ENCODE peak calls at places on chromosomes 12 and 14, in five cellular contexts. One of them, this sample, is unnamed.

GRCh38 chr14:100304825-100305445 is 1.3 kb downstream of the SLC25A29 start:
- DNase-seq in pancreas: peak
- DNase-seq in lung: peak
- DNase-seq in Panc1: no peak
- DNase-seq in cardiac fibroblast: peak
- DNase-seq in this sample: no peak

GRCh38 chr12:8995021-8995775 is 5.9 kb downstream of the KLRG1 start:
- DNase-seq in pancreas: no peak
- DNase-seq in lung: no peak
- DNase-seq in Panc1: no peak
- DNase-seq in cardiac fibroblast: no peak
- DNase-seq in this sample: no peak

GRCh38 chr12:232731-233614 is 19.0 kb upstream of the SLC6A12 start:
- DNase-seq in pancreas: no peak
- DNase-seq in lung: no peak
- DNase-seq in Panc1: no peak
- DNase-seq in cardiac fibroblast: no peak
- DNase-seq in this sample: no peak

GRCh38 chr12:99609455-99610181 is 37.9 kb upstream of the GARIN6 start:
- DNase-seq in pancreas: no peak
- DNase-seq in lung: no peak
- DNase-seq in Panc1: no peak
- DNase-seq in cardiac fibroblast: no peak
- DNase-seq in this sample: no peak

GRCh38 chr12:3950714-3951320 is 77.6 kb upstream of the PARP11 start:
- DNase-seq in pancreas: no peak
- DNase-seq in lung: no peak
- DNase-seq in Panc1: no peak
- DNase-seq in cardiac fibroblast: no peak
- DNase-seq in this sample: no peak

GRCh38 chr12:114306646-114307045 is 99.3 kb downstream of the TBX5 start:
- DNase-seq in pancreas: no peak
- DNase-seq in lung: no peak
- DNase-seq in Panc1: no peak
- DNase-seq in cardiac fibroblast: peak
- DNase-seq in this sample: no peak

GRCh38 chr12:99759467-99759866 is 111.9 kb downstream of the GARIN6 start:
- DNase-seq in pancreas: peak
- DNase-seq in lung: no peak
- DNase-seq in Panc1: no peak
- DNase-seq in cardiac fibroblast: no peak
- DNase-seq in this sample: no peak

GRCh38 chr12:7748774-7749296 is 1.7 kb upstream of the CLEC4C start:
- DNase-seq in pancreas: no peak
- DNase-seq in lung: no peak
- DNase-seq in Panc1: no peak
- DNase-seq in cardiac fibroblast: no peak
- DNase-seq in this sample: no peak

GRCh38 chr14:100765296-100765695 is 38.6 kb downstream of the DLK1 start:
- DNase-seq in pancreas: no peak
- DNase-seq in lung: no peak
- DNase-seq in Panc1: no peak
- DNase-seq in cardiac fibroblast: no peak
- DNase-seq in this sample: no peak

GRCh38 chr14:76781648-76782051 is 20.4 kb downstream of the VASH1 start:
- DNase-seq in pancreas: no peak
- DNase-seq in lung: no peak
- DNase-seq in Panc1: no peak
- DNase-seq in cardiac fibroblast: no peak
- DNase-seq in this sample: peak

GRCh38 chr12:50641566-50641965 is 122.3 kb upstream of the ATF1 start:
- DNase-seq in pancreas: peak
- DNase-seq in lung: no peak
- DNase-seq in Panc1: no peak
- DNase-seq in cardiac fibroblast: no peak
- DNase-seq in this sample: no peak
- TF ChIP-seq CTCF in pancreas: no peak
- TF ChIP-seq CTCF in lung: no peak
- TF ChIP-seq CTCF in Panc1: no peak
- TF ChIP-seq CTCF in cardiac fibroblast: no peak
- TF ChIP-seq CTCF in this sample: no peak

GRCh38 chr12:46368138-46368537 is 4.4 kb downstream of the SLC38A2 start:
- DNase-seq in pancreas: no peak
- DNase-seq in lung: no peak
- DNase-seq in Panc1: no peak
- DNase-seq in cardiac fibroblast: peak
- DNase-seq in this sample: no peak
- TF ChIP-seq CTCF in pancreas: no peak
- TF ChIP-seq CTCF in lung: no peak
- TF ChIP-seq CTCF in Panc1: no peak
- TF ChIP-seq CTCF in cardiac fibroblast: no peak
- TF ChIP-seq CTCF in this sample: no peak

DNA sequence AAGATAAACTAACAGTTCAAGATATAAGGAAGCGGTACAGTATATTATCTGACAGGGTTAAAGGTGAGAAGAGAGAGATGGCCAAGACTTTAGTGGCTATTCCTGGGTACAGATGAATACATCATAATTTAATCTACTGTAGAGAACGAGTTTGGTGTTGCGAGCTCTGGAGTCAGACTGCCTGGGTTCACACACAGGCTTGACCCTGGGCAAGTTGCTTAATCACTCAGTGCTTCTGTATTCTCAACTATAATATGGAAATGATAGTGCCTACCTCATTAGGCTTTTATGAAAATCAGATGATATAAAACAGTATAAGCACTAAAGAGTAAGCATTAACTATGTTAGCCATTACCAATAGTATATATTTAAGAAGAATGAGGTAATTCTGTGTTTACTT is 3.5 kb downstream of the PPM1H start:
- DNase-seq in pancreas: no peak
- DNase-seq in lung: no peak
- DNase-seq in Panc1: no peak
- DNase-seq in cardiac fibroblast: no peak
- DNase-seq in this sample: no peak
- TF ChIP-seq CTCF in pancreas: no peak
- TF ChIP-seq CTCF in lung: no peak
- TF ChIP-seq CTCF in Panc1: no peak
- TF ChIP-seq CTCF in cardiac fibroblast: no peak
- TF ChIP-seq CTCF in this sample: no peak

GRCh38 chr12:132144115-132145071 is at the start of the genes DDX51 and NOC4L:
- DNase-seq in pancreas: peak
- DNase-seq in lung: peak
- DNase-seq in Panc1: peak
- DNase-seq in cardiac fibroblast: peak
- DNase-seq in this sample: peak
- TF ChIP-seq CTCF in pancreas: no peak
- TF ChIP-seq CTCF in lung: no peak
- TF ChIP-seq CTCF in Panc1: no peak
- TF ChIP-seq CTCF in cardiac fibroblast: no peak
- TF ChIP-seq CTCF in this sample: no peak

DNA sequence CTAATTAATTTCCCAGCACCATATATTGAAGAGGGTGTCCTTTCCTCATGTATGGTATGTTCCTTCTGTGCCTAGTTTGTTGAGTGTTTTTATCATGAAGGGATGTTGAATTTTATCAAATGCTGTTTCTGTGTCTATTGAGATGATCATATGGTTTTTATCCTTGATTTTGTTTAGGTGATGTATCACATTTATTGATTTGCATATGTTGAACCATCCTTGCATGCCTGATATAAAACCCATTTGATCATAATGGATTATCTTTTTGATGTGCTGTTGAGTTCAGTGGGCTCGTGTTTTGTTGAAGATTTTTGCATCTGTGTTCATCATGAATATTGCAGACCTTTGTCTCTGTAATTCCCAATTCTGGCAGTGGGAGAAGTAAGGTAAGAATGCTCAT is 44.6 kb downstream of the RASSF8 start:
- DNase-seq in pancreas: no peak
- DNase-seq in lung: no peak
- DNase-seq in Panc1: no peak
- DNase-seq in cardiac fibroblast: no peak
- DNase-seq in this sample: no peak
- TF ChIP-seq CTCF in pancreas: no peak
- TF ChIP-seq CTCF in lung: no peak
- TF ChIP-seq CTCF in Panc1: no peak
- TF ChIP-seq CTCF in cardiac fibroblast: no peak
- TF ChIP-seq CTCF in this sample: no peak

DNA sequence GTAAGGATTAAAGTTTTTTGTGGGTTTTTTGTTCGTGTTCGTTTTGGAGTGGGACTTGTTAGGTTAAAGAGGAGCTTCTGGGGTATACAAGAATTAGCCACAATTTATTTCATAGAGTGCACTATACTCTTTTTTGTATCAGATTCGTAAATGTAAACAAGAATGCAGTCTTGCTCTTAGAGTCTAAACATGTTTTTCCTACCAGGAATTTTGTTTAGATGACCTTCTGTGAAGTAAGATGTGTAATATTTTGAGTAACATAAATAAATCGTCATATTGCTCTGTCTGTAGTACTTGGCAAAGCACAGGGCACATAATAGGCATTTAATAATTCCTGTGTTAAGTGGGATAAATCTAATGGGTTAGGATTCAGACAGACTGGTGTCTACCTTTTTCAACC is 9.6 kb downstream of the CNOT2 start:
- DNase-seq in pancreas: no peak
- DNase-seq in lung: no peak
- DNase-seq in Panc1: no peak
- DNase-seq in cardiac fibroblast: no peak
- DNase-seq in this sample: no peak
- TF ChIP-seq CTCF in pancreas: no peak
- TF ChIP-seq CTCF in lung: no peak
- TF ChIP-seq CTCF in Panc1: no peak
- TF ChIP-seq CTCF in cardiac fibroblast: no peak
- TF ChIP-seq CTCF in this sample: no peak

DNA sequence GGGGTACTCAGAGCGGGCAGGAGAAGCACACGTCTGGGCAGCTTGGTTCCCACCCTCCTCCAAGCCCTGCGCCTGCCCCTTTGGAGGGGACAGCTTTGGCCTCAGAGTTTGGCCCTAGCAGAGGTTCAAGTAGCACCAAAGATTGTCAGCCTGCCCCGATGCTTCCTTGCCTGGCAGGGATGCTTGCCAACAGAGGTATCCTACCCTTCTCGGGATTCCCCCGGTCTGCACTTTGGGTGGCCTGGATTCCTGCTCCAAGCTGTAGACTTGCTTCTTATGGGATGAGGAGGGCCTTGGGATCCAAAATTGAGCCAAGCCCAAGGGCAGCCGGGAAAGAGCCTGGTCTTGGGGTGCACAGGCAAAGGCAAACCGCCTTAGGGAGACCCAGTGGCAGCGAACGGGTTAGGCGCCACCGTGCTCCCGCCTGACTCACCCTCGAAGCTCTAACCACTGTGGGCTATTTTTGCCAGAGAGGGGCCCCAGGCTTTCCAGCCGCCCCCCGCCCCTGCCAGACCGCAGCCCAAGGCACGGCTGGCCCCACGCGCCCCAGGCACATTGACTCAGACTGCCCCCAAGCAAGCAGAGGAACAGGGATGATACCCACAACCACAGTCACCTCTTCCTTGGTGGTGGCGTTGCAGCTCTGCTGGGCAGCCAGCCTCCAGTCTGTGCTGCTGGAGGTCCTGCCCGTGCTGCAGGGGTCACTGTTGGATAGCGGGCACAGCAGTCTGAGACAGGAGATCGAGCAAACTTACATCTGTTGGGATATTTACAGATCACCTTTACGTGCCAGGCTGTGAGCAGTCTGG is 882 bp upstream of the WNT10B start:
- DNase-seq in pancreas: no peak
- DNase-seq in lung: no peak
- DNase-seq in Panc1: no peak
- DNase-seq in cardiac fibroblast: no peak
- DNase-seq in this sample: no peak
- TF ChIP-seq CTCF in pancreas: no peak
- TF ChIP-seq CTCF in lung: no peak
- TF ChIP-seq CTCF in Panc1: peak
- TF ChIP-seq CTCF in cardiac fibroblast: no peak
- TF ChIP-seq CTCF in this sample: no peak

GRCh38 chr12:54723653-54724256 is 75.6 kb upstream of the DCD start:
- DNase-seq in pancreas: no peak
- DNase-seq in lung: no peak
- DNase-seq in Panc1: no peak
- DNase-seq in cardiac fibroblast: peak
- DNase-seq in this sample: no peak
- TF ChIP-seq CTCF in pancreas: peak
- TF ChIP-seq CTCF in lung: peak
- TF ChIP-seq CTCF in Panc1: peak
- TF ChIP-seq CTCF in cardiac fibroblast: peak
- TF ChIP-seq CTCF in this sample: peak

GRCh38 chr12:67459578-67459977 is 189.0 kb upstream of the DYRK2 start:
- DNase-seq in pancreas: no peak
- DNase-seq in lung: no peak
- DNase-seq in Panc1: no peak
- DNase-seq in cardiac fibroblast: no peak
- DNase-seq in this sample: no peak

GRCh38 chr12:67459173-67459572 is 189.4 kb upstream of the DYRK2 start:
- DNase-seq in pancreas: no peak
- DNase-seq in lung: no peak
- DNase-seq in Panc1: no peak
- DNase-seq in cardiac fibroblast: no peak
- DNase-seq in this sample: no peak

GRCh38 chr12:67457136-67457535 is 188.0 kb downstream of the CAND1 start:
- DNase-seq in pancreas: no peak
- DNase-seq in lung: no peak
- DNase-seq in Panc1: no peak
- DNase-seq in cardiac fibroblast: no peak
- DNase-seq in this sample: no peak

GRCh38 chr12:67456281-67456918 is 187.2 kb downstream of the CAND1 start:
- DNase-seq in pancreas: peak
- DNase-seq in lung: no peak
- DNase-seq in Panc1: no peak
- DNase-seq in cardiac fibroblast: peak
- DNase-seq in this sample: no peak

DNA sequence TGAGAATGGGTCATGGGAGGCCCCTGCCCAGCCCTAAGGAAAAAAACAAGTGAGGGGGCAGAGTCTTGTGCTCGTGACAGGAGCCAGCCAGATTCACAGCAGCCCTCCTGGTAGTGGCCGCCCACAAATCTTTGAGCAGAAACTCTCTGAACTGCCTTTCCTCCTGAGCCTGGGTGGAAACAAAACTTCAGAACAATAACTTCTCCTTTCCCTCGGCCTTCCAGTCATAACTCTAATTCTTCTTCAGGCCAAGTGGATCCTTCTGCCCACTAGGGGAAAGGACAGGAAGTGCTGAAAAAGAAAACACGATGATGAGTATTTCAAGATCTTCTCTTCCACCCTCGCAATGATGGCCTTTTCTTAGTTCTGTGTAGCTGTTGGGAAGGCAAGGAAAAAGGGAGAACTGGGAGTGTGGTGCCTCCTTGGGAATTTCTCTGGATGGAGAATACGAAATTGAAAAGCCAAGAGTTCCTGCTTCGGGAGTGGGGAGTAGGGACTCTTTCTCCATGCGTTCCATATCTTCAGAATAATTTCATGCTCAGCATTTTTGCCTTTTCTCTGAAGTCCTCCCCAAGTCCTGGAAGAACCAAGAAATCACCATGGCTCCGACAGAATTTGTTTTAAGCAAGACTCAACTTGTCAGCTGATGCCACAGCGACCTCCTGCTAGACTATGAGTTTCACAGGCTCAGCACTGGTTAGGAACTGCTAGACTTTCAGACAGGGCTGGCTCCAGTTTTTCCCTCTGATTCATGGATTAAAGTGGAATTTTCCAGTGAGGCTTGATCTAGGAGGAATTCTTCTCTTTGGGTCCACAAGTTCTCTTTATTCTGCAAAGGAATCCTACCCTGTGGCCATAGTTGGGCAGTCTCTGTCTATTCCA is 188.9 kb downstream of the CAND1 start:
- DNase-seq in pancreas: no peak
- DNase-seq in lung: no peak
- DNase-seq in Panc1: no peak
- DNase-seq in cardiac fibroblast: peak
- DNase-seq in this sample: no peak
- TF ChIP-seq CTCF in pancreas: no peak
- TF ChIP-seq CTCF in lung: no peak
- TF ChIP-seq CTCF in Panc1: peak
- TF ChIP-seq CTCF in cardiac fibroblast: peak
- TF ChIP-seq CTCF in this sample: peak